ENCODE peak calls at places on chromosomes 16 and 17, in nine cellular contexts. R, K, A, X, O, T, V, Q and E are unnamed samples.

GRCh38 chr17:83183951-83184506 is 104.6 kb downstream of the METRNL start:
- DNase-seq in R (peak), K (no peak), A (no peak), X (no peak), O (no peak), T (no peak), V (peak), Q (no peak), E (no peak)

GRCh38 chr16:71421911-71422310 is 19.9 kb downstream of the TLE7 start:
- DNase-seq in R (no peak), K (no peak), A (peak), X (no peak), O (no peak), T (peak), V (no peak), Q (no peak), E (peak)

GRCh38 chr16:23510154-23510914 is at the start of gene GGA2:
- DNase-seq in R (peak), K (peak), A (peak), X (peak), O (peak), T (peak), V (peak), Q (peak), E (peak)

GRCh38 chr17:45256114-45256966 is 5.6 kb downstream of the SPATA32 start:
- DNase-seq in R (no peak), K (no peak), A (peak), X (no peak), O (no peak), T (peak), V (no peak), Q (no peak), E (no peak)

GRCh38 chr16:55643161-55643970 is 12.4 kb upstream of the SLC6A2 start:
- DNase-seq in R (no peak), K (no peak), A (no peak), X (peak), O (peak), T (peak), V (no peak), Q (no peak), E (no peak)

GRCh38 chr17:39404542-39405378 is 3.3 kb upstream of the FBXL20 start:
- DNase-seq in R (no peak), K (no peak), A (no peak), X (peak), O (peak), T (no peak), V (no peak), Q (peak), E (no peak)

GRCh38 chr17:34241062-34241461 is 14.0 kb upstream of the CCL2 start:
- DNase-seq in R (no peak), K (peak), A (no peak), X (peak), O (no peak), T (no peak), V (peak), Q (peak), E (no peak)

GRCh38 chr16:19304670-19305240 is 19.2 kb downstream of the CLEC19A start:
- DNase-seq in R (no peak), K (no peak), A (peak), X (no peak), O (no peak), T (peak), V (no peak), Q (no peak), E (no peak)

GRCh38 chr17:1078831-1079561 is 82.1 kb downstream of the TIMM22 start:
- DNase-seq in R (no peak), K (no peak), A (peak), X (no peak), O (no peak), T (peak), V (no peak), Q (peak), E (no peak)

GRCh38 chr17:9371019-9371418 is 204.6 kb downstream of the STX8 start:
- DNase-seq in R (no peak), K (no peak), A (no peak), X (peak), O (peak), T (no peak), V (no peak), Q (peak), E (no peak)

GRCh38 chr16:29753516-29753915 is 7.7 kb upstream of the C16orf54 start:
- DNase-seq in R (no peak), K (no peak), A (no peak), X (no peak), O (no peak), T (no peak), V (no peak), Q (no peak), E (no peak)

GRCh38 chr16:31460582-31461002 is 1.3 kb downstream of the ARMC5 start:
- DNase-seq in R (no peak), K (no peak), A (peak), X (peak), O (peak), T (no peak), V (no peak), Q (no peak), E (no peak)

GRCh38 chr17:8941520-8941919 is 24.0 kb downstream of the PIK3R5 start:
- DNase-seq in R (no peak), K (no peak), A (no peak), X (no peak), O (no peak), T (no peak), V (no peak), Q (no peak), E (peak)

GRCh38 chr17:37506678-37507077 is 17.0 kb downstream of the DUSP14 start:
- DNase-seq in R (no peak), K (no peak), A (peak), X (peak), O (peak), T (peak), V (no peak), Q (no peak), E (peak)

GRCh38 chr17:57927048-57927723 is 28.0 kb downstream of the CUEDC1 start:
- DNase-seq in R (no peak), K (no peak), A (peak), X (peak), O (peak), T (peak), V (no peak), Q (no peak), E (no peak)

GRCh38 chr16:31498493-31498892 is 9.7 kb downstream of the RUSF1 start:
- DNase-seq in R (no peak), K (no peak), A (no peak), X (no peak), O (no peak), T (no peak), V (no peak), Q (no peak), E (no peak)

GRCh38 chr16:78579020-78579419 is 479.6 kb downstream of the WWOX start:
- DNase-seq in R (no peak), K (no peak), A (no peak), X (no peak), O (no peak), T (no peak), V (no peak), Q (no peak), E (no peak)

GRCh38 chr16:78576941-78577340 is 477.5 kb downstream of the WWOX start:
- DNase-seq in R (no peak), K (no peak), A (no peak), X (no peak), O (no peak), T (no peak), V (no peak), Q (no peak), E (no peak)

GRCh38 chr16:78574571-78574970 is 475.1 kb downstream of the WWOX start:
- DNase-seq in R (no peak), K (no peak), A (no peak), X (no peak), O (no peak), T (no peak), V (no peak), Q (no peak), E (no peak)

GRCh38 chr16:78571880-78572279 is 472.4 kb downstream of the WWOX start:
- DNase-seq in R (no peak), K (no peak), A (no peak), X (peak), O (no peak), T (no peak), V (no peak), Q (no peak), E (no peak)

DNA sequence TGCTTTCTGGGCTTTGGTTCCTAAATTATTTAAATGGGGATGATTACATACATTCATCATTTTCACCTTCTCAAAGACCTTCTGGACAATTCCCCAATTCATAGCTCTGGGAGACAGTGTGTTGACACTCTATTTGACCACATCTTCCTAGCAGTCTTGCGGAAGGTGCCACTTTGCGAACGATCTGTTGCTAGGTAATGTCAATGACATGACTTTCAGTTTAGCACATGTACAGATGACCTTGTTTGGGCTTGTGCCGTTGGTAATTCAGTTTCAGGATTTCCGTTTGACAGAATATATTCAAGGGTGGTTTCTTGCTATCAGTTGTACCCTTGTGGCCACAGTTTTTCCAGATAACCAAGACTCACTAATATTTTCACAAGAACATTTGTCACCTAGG is 478.1 kb downstream of the WWOX start:
- DNase-seq in R (no peak), K (no peak), A (no peak), X (no peak), O (no peak), T (no peak), V (no peak), Q (no peak), E (no peak)
- TF ChIP-seq CTCF in R (no peak), K (no peak), A (no peak), X (no peak), O (no peak), T (no peak), V (no peak), Q (no peak), E (no peak)

GRCh38 chr17:80511222-80512180 is 33.1 kb upstream of the RPTOR start:
- DNase-seq in R (no peak), K (no peak), A (peak), X (no peak), O (no peak), T (peak), V (no peak), Q (no peak), E (no peak)
- TF ChIP-seq CTCF in R (no peak), K (no peak), A (peak), X (no peak), O (no peak), T (peak), V (no peak), Q (no peak), E (no peak)

GRCh38 chr17:75587718-75588545 is at the start of gene MYO15B:
- DNase-seq in R (no peak), K (peak), A (peak), X (peak), O (no peak), T (peak), V (peak), Q (peak), E (peak)
- TF ChIP-seq CTCF in R (peak), K (peak), A (peak), X (peak), O (peak), T (peak), V (no peak), Q (peak), E (no peak)

DNA sequence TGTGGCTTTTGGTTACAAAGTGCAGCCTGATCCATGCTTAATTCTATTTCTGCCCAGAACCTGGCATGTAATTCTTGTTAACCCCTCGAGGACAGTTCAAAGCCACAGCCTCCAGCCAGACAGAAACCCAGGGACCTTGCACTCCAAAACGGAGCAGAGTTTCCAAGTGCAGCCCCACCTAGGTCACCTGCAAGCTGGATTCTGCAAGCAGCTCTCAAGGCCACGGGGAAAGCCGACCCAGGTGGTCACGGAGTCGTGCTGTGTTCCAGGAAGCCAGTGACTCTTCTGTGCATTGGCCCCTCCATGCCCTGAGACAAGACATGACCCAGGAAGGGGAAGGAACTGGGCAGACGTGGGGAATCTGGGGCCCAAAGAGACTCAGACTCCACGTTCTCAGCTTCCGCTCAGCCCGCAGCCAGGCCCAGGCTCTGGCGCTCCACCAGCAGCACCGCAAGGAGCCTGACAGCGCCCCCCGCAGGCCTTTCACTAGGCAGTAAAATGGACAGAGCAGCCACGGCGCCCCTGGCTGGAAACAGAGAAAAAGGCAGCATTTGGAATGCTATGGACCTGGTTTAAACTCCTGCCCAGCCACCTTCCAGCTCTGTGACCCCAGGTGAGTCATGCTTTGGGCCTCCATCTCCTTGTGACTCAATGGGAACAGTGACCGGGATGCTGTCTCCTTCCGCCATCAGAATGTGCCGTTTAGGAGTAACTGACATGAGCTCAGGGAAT is 27.3 kb upstream of the GSG1L start:
- DNase-seq in R (no peak), K (no peak), A (peak), X (no peak), O (peak), T (peak), V (no peak), Q (peak), E (no peak)
- TF ChIP-seq CTCF in R (no peak), K (no peak), A (peak), X (peak), O (peak), T (peak), V (no peak), Q (no peak), E (no peak)

GRCh38 chr16:8549843-8550412 is 40.4 kb downstream of the TMEM114 start:
- DNase-seq in R (no peak), K (no peak), A (no peak), X (no peak), O (no peak), T (no peak), V (no peak), Q (no peak), E (no peak)
- TF ChIP-seq CTCF in R (no peak), K (no peak), A (no peak), X (no peak), O (no peak), T (no peak), V (no peak), Q (no peak), E (no peak)

GRCh38 chr16:75238132-75238852 is 13.1 kb downstream of the BCAR1 start:
- DNase-seq in R (peak), K (peak), A (peak), X (peak), O (peak), T (no peak), V (no peak), Q (peak), E (no peak)

GRCh38 chr16:75236736-75237397 is 14.6 kb downstream of the BCAR1 start:
- DNase-seq in R (no peak), K (peak), A (no peak), X (no peak), O (no peak), T (no peak), V (no peak), Q (no peak), E (no peak)

GRCh38 chr16:75237398-75238131 is 13.9 kb downstream of the BCAR1 start:
- DNase-seq in R (no peak), K (no peak), A (no peak), X (no peak), O (no peak), T (no peak), V (no peak), Q (no peak), E (no peak)

GRCh38 chr16:75239463-75240122 is 11.8 kb downstream of the BCAR1 start:
- DNase-seq in R (no peak), K (no peak), A (no peak), X (no peak), O (no peak), T (no peak), V (no peak), Q (no peak), E (no peak)

DNA sequence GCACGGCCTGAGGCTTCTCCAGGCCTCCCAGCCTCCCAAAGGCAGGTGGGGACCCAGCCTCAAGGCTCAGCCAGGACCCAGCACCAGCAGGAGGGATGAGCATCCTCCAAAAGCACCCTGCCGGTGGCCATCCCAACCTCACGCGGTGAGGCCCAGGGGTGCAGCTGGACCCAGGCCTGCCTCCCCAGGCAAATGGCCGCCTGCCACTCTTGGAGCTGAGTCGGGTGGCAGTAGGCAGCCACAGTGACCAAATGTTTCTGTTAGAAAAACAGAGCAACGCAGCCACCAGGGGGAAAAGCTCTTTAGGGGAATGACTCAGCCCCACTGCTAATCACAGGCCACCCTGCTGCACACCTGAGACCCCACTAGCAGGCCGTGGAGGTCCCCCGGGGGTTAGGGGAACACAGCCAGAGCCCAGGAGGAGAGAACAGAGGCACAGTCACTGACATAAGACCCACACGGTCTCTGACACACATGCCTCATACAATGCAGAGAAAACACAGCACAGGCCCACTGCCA is 12.5 kb downstream of the BCAR1 start:
- DNase-seq in R (peak), K (no peak), A (no peak), X (no peak), O (peak), T (no peak), V (no peak), Q (peak), E (no peak)
- TF ChIP-seq CTCF in R (no peak), K (peak), A (no peak), X (peak), O (peak), T (peak), V (no peak), Q (no peak), E (no peak)

GRCh38 chr17:42618442-42619150 is 9.1 kb downstream of the TUBG1 start:
- DNase-seq in R (no peak), K (peak), A (peak), X (no peak), O (peak), T (peak), V (no peak), Q (peak), E (peak)
- TF ChIP-seq CTCF in R (no peak), K (peak), A (peak), X (peak), O (peak), T (peak), V (no peak), Q (peak), E (peak)